ENCODE peak calls at places on chromosomes 13 and 19, in four cellular contexts. J is GM12892; E is T follicular helper cell; P is activated T-helper 1 cell treated with anti-CD3 and anti-CD28 coated beads, Interleukin-12 subunit alpha, Interleukin-12 subunit beta, Interleukin-2, Interleukin-4 antibody, amounts not matched to agents 30 ng/mL and 10 ng/mL and 1 ng/mL, durations not matched to agents 14 hours and 24 hours and 36 hours. H is an unnamed sample.

GRCh38 chr13:36850790-36851438 is 31.9 kb downstream of the RFXAP start:
- DNase-seq in P (no peak), E (no peak), J (no peak), H (no peak)

GRCh38 chr19:48873476-48874308 is 1.5 kb downstream of the PPP1R15A start:
- DNase-seq in J (no peak), P (no peak), E (no peak), H (no peak)

GRCh38 chr19:3304871-3305423 is 61.4 kb upstream of the NFIC start:
- DNase-seq in P (peak), E (peak), J (peak), H (peak)

GRCh38 chr19:41302624-41303351 is 7.2 kb upstream of the CCDC97 start:
- DNase-seq in P (peak), J (peak), E (no peak), H (peak)

GRCh38 chr19:33398361-33399060 is 25.0 kb downstream of the CEBPG start:
- DNase-seq in E (no peak), J (no peak), P (no peak), H (peak)

GRCh38 chr19:10091370-10091687 is 5.2 kb downstream of the SHFL start:
- DNase-seq in P (no peak), E (no peak), J (no peak), H (no peak)

GRCh38 chr19:48681127-48681470 is 8.3 kb upstream of the NTN5 start:
- DNase-seq in E (no peak), P (no peak), J (no peak), H (no peak)

GRCh38 chr13:60170414-60170813 is 6.7 kb upstream of the DIAPH3 start:
- DNase-seq in E (no peak), J (no peak), P (no peak), H (no peak)

GRCh38 chr19:15252398-15253018 is 20.3 kb upstream of the EPHX3 start:
- DNase-seq in J (no peak), E (no peak), P (no peak), H (no peak)

GRCh38 chr19:19006213-19006612 is 27.1 kb downstream of the SUGP2 start:
- DNase-seq in J (no peak), P (no peak), E (no peak), H (no peak)

GRCh38 chr19:7294571-7295212 is 478 bp upstream of the INSR start:
- DNase-seq in E (no peak), P (no peak), J (peak), H (no peak)

GRCh38 chr19:30226464-30227070 is 145.6 kb upstream of the ZNF536 start:
- DNase-seq in E (no peak), P (no peak), J (no peak), H (no peak)

GRCh38 chr19:2717638-2718541 is 3.3 kb downstream of the DIRAS1 start:
- DNase-seq in P (no peak), E (no peak), J (no peak), H (peak)

GRCh38 chr13:41071775-41072174 is 10.5 kb downstream of the WBP4 start:
- DNase-seq in E (no peak), P (no peak), J (no peak), H (no peak)

GRCh38 chr13:98068511-98068910 is 74.4 kb upstream of the FARP1 start:
- DNase-seq in P (no peak), J (no peak), E (no peak), H (no peak)

GRCh38 chr13:27793377-27794074 is 1.2 kb downstream of the GSX1 start:
- DNase-seq in E (no peak), P (no peak), J (no peak), H (no peak)

GRCh38 chr19:39765091-39766076 is 13.3 kb upstream of the LEUTX start:
- DNase-seq in E (peak), J (no peak), P (no peak), H (peak)

GRCh38 chr13:46947425-46948191 is 50.8 kb upstream of the HTR2A start:
- DNase-seq in P (no peak), E (no peak), J (no peak), H (no peak)

GRCh38 chr19:49592486-49593232 is 1.7 kb downstream of the PRR12 start:
- DNase-seq in J (no peak), E (no peak), P (no peak), H (no peak)

GRCh38 chr13:107867701-107868661 is 347.4 kb downstream of the LIG4 start:
- DNase-seq in J (no peak), P (no peak), E (no peak), H (no peak)

GRCh38 chr13:83943530-83944279 is 61.4 kb upstream of the SLITRK1 start:
- DNase-seq in J (no peak), P (no peak), E (no peak), H (no peak)